ENCODE peak calls at places on chromosomes 1 and 21, in six cellular contexts. X is GM23338, D is PC-3, R is MM.1S, C is HCT116, L is SK-N-SH. H is an unnamed sample.

GRCh38 chr1:234755449-234755863 is 145.5 kb upstream of the IRF2BP2 start:
- DNase-seq in R (no peak), X (no peak), C (no peak), D (no peak), L (no peak), H (peak; percentile 58)

GRCh38 chr1:93111065-93111464 is 32.0 kb downstream of the MTF2 start:
- DNase-seq in R (peak; percentile 26), X (no peak), D (no peak), C (no peak), L (no peak), H (no peak)

GRCh38 chr1:43582162-43582566 is 51.5 kb downstream of the PTPRF start:
- DNase-seq in L (no peak), R (no peak), X (no peak), D (peak; percentile 96), C (peak; percentile 93), H (peak; percentile 91)

GRCh38 chr1:51963592-51964308 is 26.8 kb downstream of the RAB3B start:
- DNase-seq in X (no peak), D (no peak), L (no peak), R (no peak), C (no peak), H (no peak)

GRCh38 chr21:44415073-44416025 is 40.0 kb upstream of the LRRC3 start:
- DNase-seq in R (no peak), X (no peak), D (no peak), L (no peak), C (no peak), H (no peak)

GRCh38 chr1:171486048-171486519 is 754 bp downstream of the PRRC2C start:
- DNase-seq in D (peak; percentile 84), X (peak; percentile 72), L (no peak), C (peak; percentile 16), R (peak; percentile 68), H (no peak)

GRCh38 chr1:248807067-248807737 is 18.5 kb downstream of the SH3BP5L start:
- DNase-seq in L (peak; percentile 79), C (peak; percentile 4), D (peak; percentile 60), X (peak; percentile 83), R (peak; percentile 47), H (peak; percentile 54)

GRCh38 chr1:37034301-37035013 is at the start of gene GRIK3:
- DNase-seq in D (no peak), X (peak; percentile 79), R (no peak), L (peak; percentile 90), C (no peak), H (peak; percentile 38)

GRCh38 chr1:115099693-115100050 is 10.4 kb upstream of the TSPAN2 start:
- DNase-seq in L (no peak), C (no peak), D (peak; percentile 89), X (no peak), R (no peak), H (no peak)

GRCh38 chr1:223417903-223418663 is 24.9 kb downstream of the CCDC185 start:
- DNase-seq in D (no peak), X (no peak), R (no peak), L (no peak), C (no peak), H (no peak)

GRCh38 chr1:19484793-19485361 is 462 bp downstream of the CAPZB start:
- DNase-seq in R (no peak), X (peak; percentile 61), C (no peak), D (no peak), L (peak; percentile 76), H (peak; percentile 61)

GRCh38 chr1:64574301-64574700 is 104.4 kb downstream of the CACHD1 start:
- DNase-seq in R (no peak), X (no peak), D (peak; percentile 17), C (no peak), L (no peak), H (no peak)

GRCh38 chr1:63442141-63442475 is 74.7 kb downstream of the ALG6 start:
- DNase-seq in L (no peak), D (peak; percentile 28), R (no peak), C (no peak), X (no peak), H (no peak)

GRCh38 chr1:150567717-150568561 is 11.5 kb downstream of the MCL1 start:
- DNase-seq in R (peak; percentile 79), D (peak; percentile 93), L (peak; percentile 56), X (peak; percentile 99), C (no peak), H (peak; percentile 94)
- H3K4me1 ChIP-seq in R (peaks cover 78% of the 10 kb centered on the region), D (peaks cover 48% of the 10 kb centered on the region), L (peaks cover 41% of the 10 kb centered on the region), X (peaks cover 41% of the 10 kb centered on the region), C (peaks cover 70% of the 10 kb centered on the region), H (peaks cover 71% of the 10 kb centered on the region)

GRCh38 chr1:32963746-32964460 is 706 bp downstream of the RNF19B start:
- DNase-seq in L (peak; percentile 84), D (peak; percentile 72), C (no peak), X (peak; percentile 82), R (peak; percentile 43), H (peak; percentile 76)
- H3K4me2 ChIP-seq in L (peak overlapping the region; percentile 95), D (peak overlapping the region; percentile 92), C (peak overlapping the region; percentile 99), X (peak overlapping the region; percentile 90), R (peak overlapping the region; percentile 69), H (peak overlapping the region; percentile 96)

GRCh38 chr1:110011527-110012041 is 22.8 kb upstream of the STRIP1 start:
- DNase-seq in C (peak; percentile 39), D (peak; percentile 71), L (peak; percentile 47), X (peak; percentile 69), R (peak; percentile 57), H (peak; percentile 68)
- TF ChIP-seq EZH2phosphoT487 in C (no peak), D (no peak), L (no peak), X (no peak), R (no peak), H (no peak)

GRCh38 chr1:156875067-156875615 is 14.5 kb downstream of the NTRK1 start:
- DNase-seq in X (no peak), C (no peak), L (no peak), D (no peak), R (no peak), H (no peak)
- H3K4me1 ChIP-seq in X (peaks cover 3% of the 10 kb centered on the region), C (peaks cover 14% of the 10 kb centered on the region), L (peaks cover 5% of the 10 kb centered on the region), D (peaks cover 13% of the 10 kb centered on the region), R (peaks cover under 1% of the 10 kb centered on the region), H (no peaks in the 10 kb centered on the region)

DNA sequence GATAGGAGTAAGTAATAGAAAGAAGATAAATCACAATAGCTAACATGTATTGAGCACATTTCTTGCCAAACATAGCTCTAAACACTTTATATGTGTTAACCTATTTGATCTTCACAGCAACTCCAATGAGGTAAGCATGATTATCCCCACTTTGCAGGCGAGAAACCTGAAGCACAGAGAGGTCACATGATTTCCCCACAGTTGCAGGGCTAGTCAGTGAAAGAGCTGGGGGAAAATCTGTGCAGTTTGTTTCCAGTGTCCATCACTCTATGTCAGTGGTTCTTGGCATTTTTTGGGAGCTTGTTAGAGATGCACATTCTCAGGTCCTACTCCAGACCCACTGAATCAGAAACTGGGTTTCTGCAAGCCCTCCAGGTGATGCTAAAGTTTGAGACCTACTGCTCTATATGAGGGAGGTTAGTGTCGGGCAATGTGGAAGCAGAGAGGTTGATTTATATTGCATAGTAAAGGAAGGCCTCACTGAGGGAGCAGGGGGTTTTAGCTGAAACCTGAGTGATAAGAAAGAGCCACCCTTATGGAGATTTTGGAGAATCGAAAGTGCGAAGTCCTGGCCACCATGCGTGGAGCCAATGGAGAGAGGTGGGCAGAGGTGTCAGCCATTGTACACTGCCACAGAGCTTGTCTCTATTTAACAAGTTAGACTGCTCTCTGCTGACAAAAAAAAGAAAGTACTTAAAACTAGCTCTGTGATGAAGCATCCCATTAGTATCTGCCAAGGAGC is 20.9 kb downstream of the MCOLN3 start:
- DNase-seq in D (peak; percentile 21), R (no peak), X (peak; percentile 30), C (no peak), L (no peak), H (peak; percentile 15)
- H3K4me2 ChIP-seq in D (no peak overlapping the region), R (no peak overlapping the region), X (no peak overlapping the region), C (no peak overlapping the region), L (peak overlapping the region; percentile 18), H (no peak overlapping the region)

DNA sequence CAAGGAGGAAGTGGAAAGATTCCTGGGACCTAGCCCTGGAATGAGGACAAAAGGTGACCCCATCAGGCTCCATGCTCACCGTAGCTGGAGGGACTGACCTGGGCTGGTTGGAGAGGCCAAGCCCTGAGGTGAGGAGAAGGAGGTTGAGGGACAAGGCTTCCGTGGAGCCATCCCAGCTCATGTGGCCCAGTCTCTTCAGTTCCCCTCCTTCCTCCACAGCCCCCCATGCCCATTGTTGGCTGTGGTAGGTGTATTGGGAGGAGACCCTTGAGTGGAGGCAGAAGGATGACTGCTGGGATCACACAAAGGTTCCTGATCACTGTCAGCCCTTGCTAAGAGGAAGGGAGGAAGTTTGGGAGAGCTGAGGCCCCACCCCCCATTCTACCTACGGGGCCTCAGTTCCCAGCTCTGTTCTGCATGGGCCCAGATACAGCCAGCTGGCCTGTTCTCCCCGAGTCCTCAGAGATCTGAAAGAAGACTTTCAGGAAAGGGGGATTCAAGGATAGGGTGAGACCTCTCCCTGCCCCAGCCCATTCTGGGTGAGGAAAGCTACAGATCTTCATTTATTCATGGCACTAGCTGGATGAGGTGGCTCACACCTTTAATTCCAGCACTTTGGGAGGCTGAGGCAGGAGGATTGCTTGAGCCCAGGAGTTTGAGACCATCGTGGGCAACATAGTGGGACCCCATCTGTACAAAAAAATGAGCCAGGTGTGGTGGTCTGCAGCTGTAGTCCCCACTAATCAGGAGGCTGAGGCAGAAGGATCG is 17.3 kb downstream of the RHBG start:
- DNase-seq in L (no peak), R (no peak), D (no peak), X (no peak), C (no peak), H (no peak)
- TF ChIP-seq EZH2phosphoT487 in L (no peak), R (no peak), D (no peak), X (no peak), C (no peak), H (no peak)

DNA sequence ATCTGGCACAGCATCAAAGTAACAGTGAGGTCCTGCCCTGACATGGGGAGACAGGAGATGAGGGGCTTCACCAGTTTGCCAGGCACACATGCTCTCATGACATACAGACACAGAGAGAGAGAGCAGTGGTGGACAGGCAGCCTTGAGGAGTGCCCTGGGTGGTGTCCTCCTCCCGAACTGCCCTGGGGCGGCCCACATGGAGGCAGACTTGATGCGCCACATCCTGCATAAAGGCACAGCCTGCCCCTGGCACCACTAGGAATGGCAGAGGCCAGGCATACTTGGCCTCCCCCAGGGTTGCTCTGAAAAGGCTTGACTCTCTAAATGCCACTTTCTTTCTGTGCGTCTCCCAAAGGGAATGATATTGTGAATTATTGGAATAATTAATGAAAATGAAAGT is 67.5 kb downstream of the SPAG17 start:
- DNase-seq in X (no peak), L (no peak), R (no peak), C (no peak), D (no peak), H (no peak)
- H3K4me1 ChIP-seq in X (peaks cover 6% of the 10 kb centered on the region), L (no peaks in the 10 kb centered on the region), R (no peaks in the 10 kb centered on the region), C (no peaks in the 10 kb centered on the region), D (peaks cover 64% of the 10 kb centered on the region), H (peaks cover 10% of the 10 kb centered on the region)